ENCODE peak calls at places on chromosomes 13 and 19, in ten cellular contexts. D is H9, R is ovary, P is lower lobe of right lung, I is aorta, N is tibial nerve, K is Peyer's patch, G is GM23248, U is right cardiac atrium, H is mucosa of descending colon. O is an unnamed sample. For H3K4me1, the result is how much of the 10 kb centered on the place peaks cover.

GRCh38 chr19:1646931-1647663 is 5.3 kb downstream of the TCF3 start:
- DNase-seq in D (no peak), R (no peak), P (no peak), I (no peak), N (no peak), K (no peak), G (no peak), U (no peak), H (no peak), O (peak)

GRCh38 chr19:51586103-51586728 is 15.1 kb downstream of the ZNF175 start:
- DNase-seq in D (no peak), R (no peak), P (no peak), I (no peak), N (no peak), K (no peak), G (no peak), U (no peak), H (no peak), O (no peak)

GRCh38 chr13:51841732-51842131 is 3.2 kb downstream of the TMEM272 start:
- DNase-seq in D (no peak), R (no peak), P (no peak), I (no peak), N (no peak), K (no peak), G (no peak), U (no peak), H (no peak), O (no peak)

GRCh38 chr19:17260842-17261325 is 3.7 kb downstream of the USHBP1 start:
- DNase-seq in D (peak), R (peak), P (peak), I (peak), N (peak), K (peak), G (peak), U (peak), H (peak), O (peak)

GRCh38 chr19:18340990-18341868 is 831 bp downstream of the PGPEP1 start:
- DNase-seq in D (peak), R (peak), P (peak), I (peak), N (peak), K (peak), G (peak), U (peak), H (peak), O (no peak)

GRCh38 chr19:40460185-40460584 is 5.4 kb downstream of the BLVRB start:
- DNase-seq in D (no peak), R (no peak), P (no peak), I (no peak), N (no peak), K (no peak), G (no peak), U (no peak), H (no peak), O (no peak)

GRCh38 chr13:50125556-50126377 is 110.5 kb downstream of the KCNRG start:
- DNase-seq in D (peak), R (peak), P (peak), I (peak), N (peak), K (peak), G (peak), U (peak), H (peak), O (peak)

GRCh38 chr19:38734426-38735256 is 9.6 kb downstream of the CAPN12 start:
- DNase-seq in D (peak), R (peak), P (peak), I (peak), N (no peak), K (peak), G (peak), U (peak), H (peak), O (no peak)

GRCh38 chr13:54449922-54450321 is 1421.3 kb downstream of the OLFM4 start:
- DNase-seq in D (no peak), R (no peak), P (no peak), I (no peak), N (no peak), K (no peak), G (no peak), U (no peak), H (no peak), O (no peak)

GRCh38 chr19:2334986-2335846 is 6.7 kb downstream of the SPPL2B start:
- DNase-seq in D (no peak), R (no peak), P (no peak), I (no peak), N (no peak), K (no peak), G (peak), U (no peak), H (no peak), O (no peak)

GRCh38 chr13:65606622-65607021 is 1623.5 kb downstream of the PCDH9 start:
- DNase-seq in D (no peak), R (no peak), P (no peak), I (no peak), N (no peak), K (no peak), G (no peak), U (no peak), H (no peak), O (no peak)

GRCh38 chr13:113129921-113130750 is 7.5 kb downstream of the F10 start:
- DNase-seq in D (peak), R (peak), P (peak), I (peak), N (no peak), K (peak), G (no peak), U (peak), H (peak), O (no peak)

GRCh38 chr13:36188446-36188845 is 25.9 kb downstream of the SOHLH2 start:
- DNase-seq in D (no peak), R (no peak), P (no peak), I (no peak), N (no peak), K (no peak), G (no peak), U (no peak), H (no peak), O (no peak)

GRCh38 chr13:113905018-113905417 is 41.1 kb upstream of the GAS6 start:
- DNase-seq in D (no peak), R (peak), P (no peak), I (no peak), N (no peak), K (no peak), G (no peak), U (no peak), H (no peak), O (no peak)

GRCh38 chr19:52659013-52659412 is 20.9 kb upstream of the ZNF83 start:
- DNase-seq in D (peak), R (no peak), P (no peak), I (no peak), N (no peak), K (no peak), G (no peak), U (no peak), H (no peak), O (no peak)

GRCh38 chr13:25708268-25708667 is 336.5 kb downstream of the ATP8A2 start:
- DNase-seq in D (no peak), R (no peak), P (no peak), I (no peak), N (no peak), K (no peak), G (no peak), U (no peak), H (no peak), O (no peak)

GRCh38 chr19:39335168-39335567 is 675 bp downstream of the GMFG start:
- DNase-seq in D (no peak), R (no peak), P (no peak), I (peak), N (no peak), K (no peak), G (no peak), U (no peak), H (no peak), O (no peak)

GRCh38 chr13:107211073-107211472 is 643.1 kb upstream of the ARGLU1 start:
- DNase-seq in D (peak), R (peak), P (peak), I (peak), N (peak), K (peak), G (peak), U (peak), H (peak), O (peak)

GRCh38 chr19:12884926-12885748 is 1.9 kb downstream of the KLF1 start:
- DNase-seq in D (peak), R (peak), P (peak), I (peak), N (no peak), K (peak), G (peak), U (peak), H (peak), O (peak)

GRCh38 chr19:13748169-13748884 is 16.0 kb upstream of the MRI1 start:
- DNase-seq in D (no peak), R (no peak), P (no peak), I (no peak), N (no peak), K (no peak), G (peak), U (peak), H (peak), O (no peak)

GRCh38 chr13:39684531-39685137 is 29.2 kb downstream of the COG6 start:
- DNase-seq in D (no peak), R (no peak), P (no peak), I (no peak), N (no peak), K (no peak), G (peak), U (no peak), H (no peak), O (no peak)

GRCh38 chr13:72539925-72540324 is 187.5 kb downstream of the MZT1 start:
- DNase-seq in D (no peak), R (no peak), P (no peak), I (no peak), N (no peak), K (no peak), G (no peak), U (no peak), H (no peak), O (no peak)

GRCh38 chr13:49320975-49321374 is 73.2 kb downstream of the CDADC1 start:
- DNase-seq in D (no peak), R (no peak), P (no peak), I (no peak), N (no peak), K (no peak), G (no peak), U (no peak), H (no peak), O (no peak)

GRCh38 chr13:67383358-67383757 is 153.2 kb upstream of the PCDH9 start:
- DNase-seq in D (no peak), R (no peak), P (no peak), I (no peak), N (no peak), K (no peak), G (no peak), U (no peak), H (no peak), O (no peak)
- H3K4me1 ChIP-seq in D (under half), R (under half), P (under half), I (under half), N (under half), K (under half), G (under half), U (under half), H (under half), O (under half)

DNA sequence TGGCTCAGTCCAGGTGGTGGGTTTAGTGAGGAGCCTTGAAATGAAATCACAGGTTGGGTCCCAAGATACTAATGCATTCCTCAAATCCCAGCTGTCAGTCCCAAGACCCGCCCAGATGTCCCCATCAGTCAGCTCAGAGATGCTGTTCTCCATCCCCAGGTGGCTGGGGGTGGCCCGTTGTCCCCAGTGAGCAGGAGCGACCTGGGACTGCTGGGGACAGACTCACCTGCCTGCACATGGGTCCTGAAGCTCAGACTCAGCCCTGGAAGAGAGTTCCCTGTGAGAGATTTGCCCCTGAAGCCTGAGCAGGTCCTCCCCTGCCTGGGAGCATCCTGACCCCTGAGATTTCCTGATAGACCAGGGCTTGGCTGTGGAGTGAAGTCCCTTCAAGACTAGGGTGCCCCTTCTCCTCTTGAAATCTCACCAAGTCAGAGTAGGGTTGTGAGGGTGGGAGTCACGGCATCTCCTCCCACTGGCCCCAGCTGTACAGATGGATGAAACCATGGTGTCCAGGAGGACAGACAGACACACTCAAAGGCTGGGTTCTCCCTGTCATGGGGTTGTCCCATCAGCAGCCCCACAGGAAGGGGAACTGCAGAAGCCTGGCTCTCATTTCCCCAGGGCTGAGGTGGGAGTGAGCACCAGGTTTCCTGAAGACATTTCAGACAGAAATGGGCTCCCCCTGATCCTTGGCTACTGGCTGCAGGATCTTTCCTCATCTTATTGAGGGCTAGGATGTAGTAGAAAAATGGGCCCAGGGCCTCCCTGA is 14.4 kb downstream of the LILRA5 start:
- DNase-seq in D (no peak), R (no peak), P (no peak), I (no peak), N (no peak), K (no peak), G (no peak), U (no peak), H (no peak), O (no peak)
- H3K4me1 ChIP-seq in D (under half), R (under half), P (under half), I (under half), N (under half), K (under half), G (under half), U (under half), H (under half), O (under half)

GRCh38 chr13:46109451-46109850 is 4.6 kb upstream of the CPB2 start:
- DNase-seq in D (no peak), R (no peak), P (no peak), I (no peak), N (no peak), K (no peak), G (no peak), U (no peak), H (no peak), O (no peak)
- H3K4me1 ChIP-seq in D (under half), R (under half), P (under half), I (under half), N (under half), K (under half), G (under half), U (under half), H (under half), O (under half)

GRCh38 chr19:44752123-44752815 is 3.8 kb downstream of the BCL3 start:
- DNase-seq in D (no peak), R (no peak), P (no peak), I (no peak), N (no peak), K (no peak), G (no peak), U (no peak), H (no peak), O (no peak)
- H3K4me1 ChIP-seq in D (under half), R (under half), P (half or more), I (under half), N (half or more), K (under half), G (under half), U (under half), H (half or more), O (half or more)